ENCODE peak calls at places on chromosomes 7 and 10, in four cellular contexts. R is HCT116, D is activated T-helper 1 cell treated with Interleukin-2 at 50 U/mL for 16 hours, A is NAMALWA. Y is an unnamed sample.

GRCh38 chr10:50529660-50530059 is 94.1 kb downstream of the SGMS1 start:
- DNase-seq in D (no peak), A (no peak), R (no peak), Y (no peak)

GRCh38 chr10:132136689-132137088 is 50.1 kb upstream of the DPYSL4 start:
- DNase-seq in A (peak; percentile 28), D (no peak), R (no peak), Y (no peak)

GRCh38 chr7:85622059-85622458 is 435.2 kb upstream of the SEMA3D start:
- DNase-seq in R (no peak), D (no peak), A (no peak), Y (no peak)

GRCh38 chr7:155581954-155582353 is 35.6 kb upstream of the CNPY1 start:
- DNase-seq in D (no peak), A (no peak), R (no peak), Y (no peak)

GRCh38 chr7:100486753-100487446 is 3.2 kb downstream of the NYAP1 start:
- DNase-seq in R (no peak), A (no peak), D (no peak), Y (no peak)

GRCh38 chr7:152459724-152460251 is 24.0 kb upstream of the KMT2C start:
- DNase-seq in R (no peak), A (peak; percentile 60), D (no peak), Y (no peak)

GRCh38 chr7:39051707-39052106 is 74.0 kb downstream of the POU6F2 start:
- DNase-seq in D (no peak), R (no peak), A (no peak), Y (no peak)

GRCh38 chr7:149409889-149410288 is 51.0 kb downstream of the ZNF777 start:
- DNase-seq in D (no peak), A (no peak), R (no peak), Y (no peak)

GRCh38 chr7:19026888-19027287 is 90.5 kb downstream of the TWIST1 start:
- DNase-seq in D (no peak), A (no peak), R (no peak), Y (no peak)

GRCh38 chr10:102775973-102776669 is 32.4 kb downstream of the WBP1L start:
- DNase-seq in R (no peak), A (no peak), D (no peak), Y (peak; percentile 2)

GRCh38 chr7:4519819-4520520 is 162.1 kb upstream of the FOXK1 start:
- DNase-seq in R (no peak), D (no peak), A (no peak), Y (no peak)

GRCh38 chr10:49398986-49399385 is 3.1 kb upstream of the DRGX start:
- DNase-seq in A (no peak), D (no peak), R (no peak), Y (no peak)

GRCh38 chr10:87590705-87591588 is 68.7 kb upstream of the PAPSS2 start:
- DNase-seq in D (no peak), R (no peak), A (no peak), Y (no peak)

GRCh38 chr7:43758029-43758860 is at the start of gene BLVRA:
- DNase-seq in A (no peak), D (peak; percentile 48), R (no peak), Y (peak; percentile 47)

GRCh38 chr10:24272374-24272773 is 63.4 kb downstream of the KIAA1217 start:
- DNase-seq in D (no peak), A (no peak), R (no peak), Y (no peak)

GRCh38 chr7:98935811-98936210 is 57.5 kb downstream of the TRRAP start:
- DNase-seq in D (no peak), A (no peak), R (no peak), Y (no peak)

GRCh38 chr10:130079614-130080460 is 30.8 kb downstream of the C10orf143 start:
- DNase-seq in D (no peak), R (no peak), A (no peak), Y (no peak)

Y was measured in CD4-positive, alpha-beta T cell.